ENCODE peak calls at places on chromosomes 12 and 14, in ten cellular contexts. U, A, K, B, I, H, T, V, J and D are unnamed samples.

GRCh38 chr14:35367056-35367372 is 37.5 kb downstream of the NFKBIA start:
- DNase-seq in U (no peak), A (no peak), K (no peak), B (no peak), I (no peak), H (no peak), T (no peak), V (no peak), J (no peak), D (no peak)

GRCh38 chr14:63203618-63204406 is 431 bp upstream of the RHOJ start:
- DNase-seq in U (peak), A (peak), K (peak), B (peak), I (peak), H (no peak), T (no peak), V (peak), J (peak), D (no peak)

GRCh38 chr12:92431146-92431545 is 271.6 kb upstream of the PLEKHG7 start:
- DNase-seq in U (no peak), A (no peak), K (no peak), B (peak), I (peak), H (peak), T (peak), V (no peak), J (no peak), D (no peak)

GRCh38 chr12:2034633-2035420 is 18.0 kb upstream of the CACNA1C start:
- DNase-seq in U (no peak), A (peak), K (peak), B (peak), I (peak), H (peak), T (peak), V (peak), J (peak), D (peak)

GRCh38 chr14:93032301-93032929 is 83.3 kb downstream of the ITPK1 start:
- DNase-seq in U (no peak), A (no peak), K (peak), B (no peak), I (peak), H (no peak), T (no peak), V (no peak), J (no peak), D (no peak)

GRCh38 chr12:94147991-94148840 is at the start of gene PLXNC1:
- DNase-seq in U (no peak), A (peak), K (peak), B (peak), I (peak), H (peak), T (peak), V (peak), J (peak), D (peak)

GRCh38 chr12:100234591-100235304 is 32.1 kb downstream of the DEPDC4 start:
- DNase-seq in U (no peak), A (no peak), K (no peak), B (peak), I (peak), H (no peak), T (no peak), V (peak), J (no peak), D (no peak)

GRCh38 chr12:111578276-111578970 is 20.7 kb downstream of the ATXN2 start:
- DNase-seq in U (no peak), A (no peak), K (no peak), B (peak), I (peak), H (no peak), T (no peak), V (peak), J (no peak), D (no peak)

GRCh38 chr12:128783129-128783574 is 40.6 kb downstream of the SLC15A4 start:
- DNase-seq in U (no peak), A (no peak), K (no peak), B (no peak), I (no peak), H (no peak), T (peak), V (peak), J (no peak), D (no peak)

GRCh38 chr14:100994757-100995156 is 91.2 kb upstream of the RTL1 start:
- DNase-seq in U (no peak), A (no peak), K (no peak), B (no peak), I (no peak), H (no peak), T (no peak), V (peak), J (no peak), D (no peak)

GRCh38 chr14:47300801-47301200 is 374.6 kb downstream of the MDGA2 start:
- DNase-seq in U (no peak), A (no peak), K (no peak), B (no peak), I (no peak), H (no peak), T (no peak), V (peak), J (no peak), D (no peak)

GRCh38 chr12:22626429-22626828 is 1.5 kb downstream of the ETNK1 start:
- DNase-seq in U (no peak), A (no peak), K (no peak), B (peak), I (peak), H (no peak), T (no peak), V (peak), J (no peak), D (no peak)

GRCh38 chr14:64726585-64726890 is 22.3 kb downstream of the PLEKHG3 start:
- DNase-seq in U (no peak), A (peak), K (no peak), B (peak), I (no peak), H (peak), T (no peak), V (peak), J (no peak), D (peak)

GRCh38 chr12:50112456-50113218 is 601 bp downstream of the COX14 start:
- DNase-seq in U (no peak), A (peak), K (no peak), B (no peak), I (peak), H (no peak), T (no peak), V (no peak), J (peak), D (no peak)

GRCh38 chr12:52044284-52044983 is 6.8 kb upstream of the NR4A1 start:
- DNase-seq in U (no peak), A (no peak), K (peak), B (no peak), I (peak), H (peak), T (no peak), V (peak), J (peak), D (no peak)

GRCh38 chr12:3545121-3545796 is 54.3 kb downstream of the PRMT8 start:
- DNase-seq in U (no peak), A (no peak), K (no peak), B (no peak), I (no peak), H (no peak), T (no peak), V (no peak), J (no peak), D (no peak)

GRCh38 chr14:80213602-80214001 is 2.3 kb upstream of the DIO2 start:
- DNase-seq in U (no peak), A (peak), K (peak), B (peak), I (peak), H (no peak), T (peak), V (peak), J (no peak), D (no peak)

GRCh38 chr12:17304503-17305347 is 698.8 kb upstream of the LMO3 start:
- DNase-seq in U (no peak), A (no peak), K (no peak), B (no peak), I (no peak), H (no peak), T (no peak), V (peak), J (no peak), D (no peak)

GRCh38 chr14:96617635-96618034 is 115.5 kb downstream of the PAPOLA start:
- DNase-seq in U (no peak), A (no peak), K (no peak), B (no peak), I (no peak), H (no peak), T (no peak), V (no peak), J (no peak), D (no peak)

GRCh38 chr14:21097616-21098133 is 780 bp downstream of the ZNF219 start:
- DNase-seq in U (no peak), A (peak), K (peak), B (no peak), I (peak), H (peak), T (no peak), V (no peak), J (no peak), D (no peak)

GRCh38 chr12:13000616-13000934 is 510 bp upstream of the HEBP1 start:
- DNase-seq in U (no peak), A (no peak), K (no peak), B (no peak), I (no peak), H (no peak), T (no peak), V (no peak), J (no peak), D (no peak)

GRCh38 chr12:662541-663292 is 528 bp downstream of the NINJ2 start:
- DNase-seq in U (no peak), A (no peak), K (no peak), B (no peak), I (no peak), H (no peak), T (no peak), V (peak), J (no peak), D (no peak)

GRCh38 chr14:64910847-64911495 is 3.3 kb upstream of the CHURC1 start:
- DNase-seq in U (no peak), A (peak), K (no peak), B (peak), I (no peak), H (no peak), T (no peak), V (peak), J (no peak), D (no peak)

GRCh38 chr12:627863-628805 is 35.1 kb downstream of the NINJ2 start:
- DNase-seq in U (no peak), A (no peak), K (peak), B (no peak), I (no peak), H (no peak), T (no peak), V (no peak), J (no peak), D (no peak)

GRCh38 chr14:47790477-47790876 is 115.1 kb upstream of the MDGA2 start:
- DNase-seq in U (no peak), A (no peak), K (no peak), B (no peak), I (no peak), H (no peak), T (no peak), V (no peak), J (no peak), D (no peak)

GRCh38 chr14:101019974-101020710 is 116.6 kb upstream of the RTL1 start:
- DNase-seq in U (no peak), A (no peak), K (no peak), B (no peak), I (peak), H (no peak), T (peak), V (no peak), J (peak), D (no peak)

GRCh38 chr12:24603371-24603770 is 345.5 kb downstream of the BCAT1 start:
- DNase-seq in U (no peak), A (no peak), K (no peak), B (no peak), I (no peak), H (no peak), T (no peak), V (no peak), J (no peak), D (no peak)

GRCh38 chr14:97943619-97944018 is 1146.4 kb downstream of the VRK1 start:
- DNase-seq in U (no peak), A (no peak), K (no peak), B (no peak), I (no peak), H (no peak), T (no peak), V (no peak), J (no peak), D (no peak)

GRCh38 chr12:24418157-24418556 is 468.7 kb upstream of the SOX5 start:
- DNase-seq in U (no peak), A (no peak), K (no peak), B (no peak), I (no peak), H (no peak), T (no peak), V (peak), J (no peak), D (no peak)

GRCh38 chr12:107135177-107135576 is 41.8 kb upstream of the CRY1 start:
- DNase-seq in U (no peak), A (no peak), K (no peak), B (no peak), I (no peak), H (no peak), T (no peak), V (no peak), J (no peak), D (no peak)

GRCh38 chr12:77741974-77742517 is 88.6 kb upstream of the NAV3 start:
- DNase-seq in U (no peak), A (no peak), K (no peak), B (no peak), I (no peak), H (no peak), T (no peak), V (no peak), J (no peak), D (no peak)

GRCh38 chr12:77734489-77734888 is 96.2 kb upstream of the NAV3 start:
- DNase-seq in U (no peak), A (no peak), K (no peak), B (no peak), I (peak), H (no peak), T (no peak), V (peak), J (no peak), D (no peak)

GRCh38 chr12:77736219-77736965 is 94.3 kb upstream of the NAV3 start:
- DNase-seq in U (no peak), A (no peak), K (no peak), B (no peak), I (no peak), H (no peak), T (no peak), V (no peak), J (no peak), D (no peak)
- TF ChIP-seq CTCF in U (no peak), A (no peak), K (no peak), B (no peak), I (no peak), H (no peak), T (no peak), V (no peak), J (no peak), D (no peak)

DNA sequence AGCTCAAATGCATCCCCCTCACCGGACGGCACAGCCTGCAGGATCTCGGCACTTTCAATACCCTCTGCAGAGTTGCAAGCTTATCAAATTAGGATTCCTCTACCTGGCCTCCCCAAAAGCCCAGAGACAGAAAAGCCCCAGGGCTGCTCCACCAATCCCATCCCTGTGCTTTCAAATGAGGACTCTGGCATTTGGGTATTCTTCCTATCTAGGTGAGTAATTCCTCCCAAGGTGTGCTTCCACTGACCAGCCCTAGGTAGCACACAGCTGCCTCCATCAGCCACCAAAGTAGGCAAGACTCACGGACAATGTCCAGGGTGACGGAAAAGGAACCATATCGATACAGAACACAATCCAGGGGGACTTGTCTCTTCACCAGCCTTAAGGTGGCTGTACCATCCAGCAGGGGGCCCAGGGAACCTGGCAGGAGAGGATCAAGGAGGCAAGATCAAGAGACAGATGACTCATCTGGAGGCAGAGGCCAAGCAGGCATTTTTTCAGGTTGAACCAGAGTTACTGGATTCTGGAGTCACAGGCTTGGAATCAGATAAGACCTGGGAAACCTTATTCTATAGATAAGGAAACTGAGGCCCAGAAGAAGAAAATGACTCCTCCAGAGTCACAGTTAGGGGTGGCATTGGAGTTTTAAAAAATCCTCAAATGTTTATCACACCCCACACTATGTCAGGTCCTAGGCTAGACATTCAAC is 9.9 kb downstream of the PMEL start:
- DNase-seq in U (no peak), A (peak), K (no peak), B (peak), I (peak), H (no peak), T (peak), V (peak), J (no peak), D (no peak)
- TF ChIP-seq CTCF in U (no peak), A (peak), K (peak), B (peak), I (peak), H (no peak), T (peak), V (peak), J (no peak), D (peak)

GRCh38 chr12:26092706-26093105 is 32.1 kb downstream of the BHLHE41 start:
- DNase-seq in U (no peak), A (no peak), K (no peak), B (no peak), I (no peak), H (no peak), T (no peak), V (peak), J (no peak), D (no peak)

GRCh38 chr12:26090853-26091510 is 33.9 kb downstream of the BHLHE41 start:
- DNase-seq in U (no peak), A (no peak), K (no peak), B (no peak), I (no peak), H (no peak), T (no peak), V (peak), J (no peak), D (no peak)

GRCh38 chr12:26097046-26097878 is 27.6 kb downstream of the BHLHE41 start:
- DNase-seq in U (no peak), A (peak), K (peak), B (peak), I (peak), H (peak), T (peak), V (peak), J (peak), D (no peak)

GRCh38 chr12:26088999-26089398 is 35.8 kb downstream of the BHLHE41 start:
- DNase-seq in U (no peak), A (no peak), K (no peak), B (peak), I (no peak), H (no peak), T (no peak), V (no peak), J (no peak), D (no peak)

DNA sequence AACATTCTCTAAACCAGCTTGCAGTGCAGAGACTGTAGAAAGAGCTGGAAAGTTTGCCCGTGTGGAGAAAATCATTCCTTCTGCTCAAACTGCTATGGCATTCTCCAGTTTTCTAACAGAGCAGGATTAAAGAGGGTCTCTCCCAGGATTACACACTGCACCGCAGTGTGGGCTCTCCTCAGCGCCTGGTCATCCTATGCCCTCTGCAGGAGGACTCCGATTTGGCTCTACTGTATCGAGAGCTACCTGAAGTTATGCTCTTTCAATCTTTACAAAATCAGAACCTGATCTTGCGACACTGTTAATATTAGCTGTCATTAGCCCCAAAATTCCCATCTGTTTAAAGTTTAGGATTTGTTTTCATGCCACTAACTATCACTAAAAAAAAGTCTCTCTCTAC is 33.0 kb downstream of the BHLHE41 start:
- DNase-seq in U (no peak), A (peak), K (no peak), B (no peak), I (no peak), H (no peak), T (no peak), V (no peak), J (no peak), D (no peak)
- TF ChIP-seq CTCF in U (no peak), A (peak), K (no peak), B (no peak), I (no peak), H (no peak), T (no peak), V (peak), J (no peak), D (peak)

DNA sequence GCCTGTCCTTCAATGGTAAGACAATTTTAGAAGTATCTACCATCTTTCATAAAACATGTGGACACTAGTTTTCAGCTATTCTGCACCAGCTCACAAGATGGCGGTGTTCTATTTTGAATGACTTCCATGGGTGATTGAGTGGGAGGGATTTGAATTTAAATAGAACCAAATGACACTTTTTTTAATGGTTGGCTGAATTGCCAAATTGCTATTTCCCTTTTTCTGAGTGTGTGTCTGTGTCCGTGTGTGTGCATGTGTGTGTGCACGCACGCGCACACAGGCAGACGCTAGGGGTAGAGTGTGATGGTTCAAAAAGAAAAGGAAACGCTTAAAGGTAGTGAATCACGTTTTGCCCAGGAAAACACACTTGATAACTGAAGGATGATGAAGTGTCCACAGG is 362.6 kb downstream of the DAD1 start:
- DNase-seq in U (no peak), A (no peak), K (no peak), B (peak), I (no peak), H (no peak), T (no peak), V (peak), J (no peak), D (no peak)
- TF ChIP-seq CTCF in U (no peak), A (no peak), K (no peak), B (peak), I (no peak), H (no peak), T (peak), V (no peak), J (no peak), D (peak)

GRCh38 chr14:78758333-78758732 is 588.2 kb downstream of the NRXN3 start:
- DNase-seq in U (no peak), A (peak), K (no peak), B (peak), I (peak), H (no peak), T (peak), V (peak), J (no peak), D (no peak)
- TF ChIP-seq CTCF in U (no peak), A (peak), K (peak), B (peak), I (peak), H (peak), T (peak), V (peak), J (no peak), D (peak)

DNA sequence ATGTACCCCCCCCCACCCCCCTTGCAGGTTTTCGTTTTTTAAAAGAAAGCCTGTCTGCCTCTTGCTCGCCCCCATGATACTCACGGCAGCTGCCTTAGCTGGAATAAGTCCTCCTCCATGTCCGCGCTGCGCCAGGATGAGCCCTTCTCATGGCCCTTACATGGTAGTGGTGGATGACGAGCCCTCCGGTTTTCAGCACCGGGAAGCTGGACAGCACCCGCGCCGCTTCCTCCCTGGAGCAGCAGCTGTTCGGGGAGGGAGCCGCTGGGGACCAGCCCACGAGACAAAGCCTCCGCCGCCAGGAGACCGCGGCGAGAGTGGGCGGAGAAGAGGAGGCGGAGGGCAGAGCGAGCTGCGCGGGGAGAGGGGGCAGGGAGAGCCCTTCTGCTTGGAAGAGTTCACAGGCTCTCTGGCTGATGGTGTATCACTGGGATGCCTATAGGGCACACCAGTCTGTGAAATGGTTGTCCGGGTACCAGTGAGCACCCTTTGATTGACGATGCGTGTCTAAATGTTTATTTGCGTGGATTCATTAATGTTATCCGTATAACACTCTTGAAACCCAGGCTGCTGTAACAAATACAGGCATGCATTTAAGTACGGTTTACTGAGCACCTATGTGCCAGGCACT is at the start of gene SVOP:
- DNase-seq in U (peak), A (peak), K (peak), B (peak), I (peak), H (peak), T (peak), V (peak), J (peak), D (peak)
- TF ChIP-seq CTCF in U (no peak), A (no peak), K (no peak), B (no peak), I (no peak), H (no peak), T (no peak), V (no peak), J (no peak), D (no peak)